ENCODE peak calls at places on chromosome 3, in five cellular contexts. U is PC-9; A is GM13976; D is CD4-positive, alpha-beta T cell; E is mucosa of descending colon. V is an unnamed sample.

GRCh38 chr3:195559723-195560409 is 16.7 kb upstream of the PPP1R2 start:
- DNase-seq in U (peak), A (no peak), D (no peak), E (no peak), V (no peak)

GRCh38 chr3:156826144-156826895 is at the start of gene LEKR1:
- DNase-seq in U (peak), A (peak), D (peak), E (peak), V (peak)

GRCh38 chr3:64267774-64268604 is 42.7 kb upstream of the PRICKLE2 start:
- DNase-seq in U (no peak), A (no peak), D (no peak), E (peak), V (no peak)

GRCh38 chr3:16523778-16524177 is 10.3 kb upstream of the RFTN1 start:
- DNase-seq in U (no peak), A (no peak), D (no peak), E (no peak), V (no peak)

GRCh38 chr3:80543154-80543553 is 775.4 kb upstream of the ROBO1 start:
- DNase-seq in U (no peak), A (no peak), D (no peak), E (no peak), V (no peak)

GRCh38 chr3:185420762-185421161 is 57.8 kb downstream of the MAP3K13 start:
- DNase-seq in U (no peak), A (no peak), D (no peak), E (peak), V (no peak)

GRCh38 chr3:115217678-115218451 is 70.8 kb upstream of the ZBTB20 start:
- DNase-seq in U (peak), A (peak), D (no peak), E (peak), V (no peak)

GRCh38 chr3:47916201-47916600 is 100.0 kb downstream of the MAP4 start:
- DNase-seq in U (no peak), A (no peak), D (no peak), E (no peak), V (no peak)

GRCh38 chr3:110749006-110749405 is 322.6 kb upstream of the NECTIN3 start:
- DNase-seq in U (no peak), A (no peak), D (no peak), E (no peak), V (no peak)

GRCh38 chr3:154464440-154465148 is 34.6 kb upstream of the GPR149 start:
- DNase-seq in U (no peak), A (no peak), D (no peak), E (no peak), V (no peak)

GRCh38 chr3:194380300-194380699 is 10.8 kb upstream of the LRRC15 start:
- DNase-seq in U (no peak), A (no peak), D (no peak), E (peak), V (no peak)

GRCh38 chr3:174862101-174862500 is 3.0 kb downstream of the NAALADL2 start:
- DNase-seq in U (peak), A (no peak), D (no peak), E (peak), V (no peak)

GRCh38 chr3:58036287-58037032 is 28.2 kb downstream of the FLNB start:
- DNase-seq in U (no peak), A (no peak), D (no peak), E (no peak), V (no peak)

GRCh38 chr3:146148468-146148931 is 12.5 kb downstream of the PLOD2 start:
- DNase-seq in U (no peak), A (no peak), D (no peak), E (no peak), V (no peak)
- TF ChIP-seq CTCF in U (no peak), A (no peak), D (no peak), E (no peak), V (peak)

GRCh38 chr3:71281173-71281738 is 302.3 kb downstream of the FOXP1 start:
- DNase-seq in U (no peak), A (no peak), D (no peak), E (no peak), V (no peak)

GRCh38 chr3:71271616-71272015 is 311.9 kb downstream of the FOXP1 start:
- DNase-seq in U (no peak), A (no peak), D (no peak), E (no peak), V (no peak)

GRCh38 chr3:71276531-71276930 is 307.0 kb downstream of the FOXP1 start:
- DNase-seq in U (no peak), A (no peak), D (no peak), E (no peak), V (no peak)
- TF ChIP-seq CTCF in U (no peak), A (no peak), D (no peak), E (no peak), V (no peak)

GRCh38 chr3:193040836-193041672 is 123.4 kb upstream of the MB21D2 start:
- DNase-seq in U (peak), A (peak), D (no peak), E (no peak), V (peak)
- TF ChIP-seq CTCF in U (peak), A (peak), D (peak), E (peak), V (peak)

GRCh38 chr3:19946291-19946831 is 536 bp upstream of the RAB5A start:
- DNase-seq in U (no peak), A (no peak), D (no peak), E (no peak), V (no peak)
- TF ChIP-seq CTCF in U (no peak), A (no peak), D (no peak), E (no peak), V (no peak)

GRCh38 chr3:27254896-27255295 is 114.3 kb downstream of the NEK10 start:
- DNase-seq in U (no peak), A (no peak), D (no peak), E (no peak), V (no peak)

GRCh38 chr3:27252646-27253045 is 116.5 kb downstream of the NEK10 start:
- DNase-seq in U (no peak), A (no peak), D (no peak), E (no peak), V (no peak)

GRCh38 chr3:27253391-27253790 is 115.8 kb downstream of the NEK10 start:
- DNase-seq in U (no peak), A (no peak), D (no peak), E (no peak), V (no peak)

GRCh38 chr3:27253831-27254230 is 115.4 kb downstream of the NEK10 start:
- DNase-seq in U (peak), A (peak), D (no peak), E (peak), V (no peak)
- TF ChIP-seq CTCF in U (peak), A (peak), D (no peak), E (peak), V (peak)

GRCh38 chr3:9782777-9783176 is 9.5 kb downstream of the TADA3 start:
- DNase-seq in U (no peak), A (no peak), D (no peak), E (no peak), V (no peak)
- TF ChIP-seq CTCF in U (peak), A (peak), D (no peak), E (no peak), V (peak)

GRCh38 chr3:143348486-143349327 is 229.1 kb downstream of the CHST2 start:
- DNase-seq in U (no peak), A (no peak), D (no peak), E (no peak), V (peak)
- TF ChIP-seq CTCF in U (no peak), A (no peak), D (no peak), E (no peak), V (peak)

DNA sequence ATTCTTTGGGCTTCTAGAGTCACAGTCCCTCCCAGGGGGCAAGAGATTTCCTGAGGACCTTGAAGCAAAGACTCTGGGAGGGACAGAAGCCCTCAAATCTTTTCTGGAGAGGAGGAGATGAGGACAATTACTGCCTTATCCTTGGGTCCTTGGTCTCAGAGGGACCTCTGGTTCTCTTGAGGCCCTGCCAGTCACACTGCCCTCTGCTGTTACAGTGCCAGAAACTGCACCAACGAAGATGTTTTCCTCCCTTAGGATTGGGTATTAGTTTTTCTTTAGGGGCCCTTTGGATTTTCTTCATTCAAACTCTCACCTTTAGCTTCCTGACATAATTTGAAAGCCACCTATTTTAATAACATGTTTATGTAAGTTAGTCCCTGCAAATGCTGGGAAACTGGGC is 58.2 kb upstream of the SCN5A start:
- DNase-seq in U (no peak), A (no peak), D (no peak), E (no peak), V (no peak)
- TF ChIP-seq CTCF in U (no peak), A (no peak), D (no peak), E (no peak), V (peak)

DNA sequence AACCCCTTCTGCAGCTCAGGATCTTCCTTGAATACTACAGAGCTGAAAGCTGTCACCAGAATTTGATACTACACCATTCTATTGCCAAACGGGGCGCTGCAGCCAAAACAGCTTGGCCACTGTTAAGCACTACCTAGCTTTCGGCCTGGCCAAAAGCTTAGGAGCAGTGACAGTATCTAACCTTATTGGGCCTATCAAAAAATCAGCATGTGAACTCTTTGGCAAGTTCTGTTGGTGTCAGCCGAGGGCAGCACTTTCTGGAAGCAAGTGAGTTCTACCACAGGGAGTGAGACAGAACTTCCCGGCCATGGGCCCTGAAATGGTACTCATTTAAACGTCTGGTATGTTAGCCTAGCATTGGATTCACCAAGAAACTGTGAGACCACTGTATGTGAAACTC is 16.1 kb upstream of the GYG1 start:
- DNase-seq in U (no peak), A (no peak), D (no peak), E (no peak), V (no peak)
- TF ChIP-seq CTCF in U (no peak), A (no peak), D (no peak), E (no peak), V (no peak)

GRCh38 chr3:187259171-187259570 is 32.4 kb downstream of the MASP1 start:
- DNase-seq in U (no peak), A (no peak), D (no peak), E (no peak), V (no peak)
- TF ChIP-seq CTCF in U (no peak), A (no peak), D (no peak), E (no peak), V (no peak)

V was measured in GM06990.